ENCODE peak calls at places on chromosomes 7 and 10, in six cellular contexts. One of them, this sample, is unnamed.

GRCh38 chr7:6578114-6579084 is 1.1 kb downstream of the ZDHHC4 start:
- DNase-seq in stimulated activated CD4-positive, alpha-beta T cell treated with anti-CD3 and anti-CD28 coated beads, Interleukin-15, amount 100 ng/mL, for 24 hours: no peak
- DNase-seq in activated naive CD4-positive, alpha-beta T cell treated with Interleukin-2 at 50 U/mL for 16 hours: no peak
- DNase-seq in LoVo: no peak
- DNase-seq in germinal center: no peak
- DNase-seq in Jurkat, Clone E6-1: no peak
- DNase-seq in this sample: peak; percentile 41

GRCh38 chr10:31999836-32000235 is 56.4 kb downstream of the KIF5B start:
- DNase-seq in activated naive CD4-positive, alpha-beta T cell treated with Interleukin-2 at 50 U/mL for 16 hours: no peak
- DNase-seq in germinal center: no peak
- DNase-seq in LoVo: no peak
- DNase-seq in stimulated activated CD4-positive, alpha-beta T cell treated with anti-CD3 and anti-CD28 coated beads, Interleukin-15, amount 100 ng/mL, for 24 hours: no peak
- DNase-seq in Jurkat, Clone E6-1: no peak
- DNase-seq in this sample: no peak

GRCh38 chr10:80168111-80168511 is 35.6 kb downstream of the PLAC9 start:
- DNase-seq in activated naive CD4-positive, alpha-beta T cell treated with Interleukin-2 at 50 U/mL for 16 hours: no peak
- DNase-seq in LoVo: no peak
- DNase-seq in Jurkat, Clone E6-1: no peak
- DNase-seq in germinal center: no peak
- DNase-seq in stimulated activated CD4-positive, alpha-beta T cell treated with anti-CD3 and anti-CD28 coated beads, Interleukin-15, amount 100 ng/mL, for 24 hours: no peak
- DNase-seq in this sample: no peak

GRCh38 chr10:69864321-69864720 is 62.6 kb downstream of the COL13A1 start:
- DNase-seq in Jurkat, Clone E6-1: no peak
- DNase-seq in germinal center: no peak
- DNase-seq in stimulated activated CD4-positive, alpha-beta T cell treated with anti-CD3 and anti-CD28 coated beads, Interleukin-15, amount 100 ng/mL, for 24 hours: no peak
- DNase-seq in activated naive CD4-positive, alpha-beta T cell treated with Interleukin-2 at 50 U/mL for 16 hours: no peak
- DNase-seq in LoVo: no peak
- DNase-seq in this sample: peak; percentile 62

GRCh38 chr10:60236869-60237524 is 152.7 kb downstream of the ANK3 start:
- DNase-seq in stimulated activated CD4-positive, alpha-beta T cell treated with anti-CD3 and anti-CD28 coated beads, Interleukin-15, amount 100 ng/mL, for 24 hours: peak; percentile 8
- DNase-seq in Jurkat, Clone E6-1: no peak
- DNase-seq in activated naive CD4-positive, alpha-beta T cell treated with Interleukin-2 at 50 U/mL for 16 hours: no peak
- DNase-seq in germinal center: peak; percentile 72
- DNase-seq in LoVo: no peak
- DNase-seq in this sample: no peak

GRCh38 chr7:13017325-13017853 is 330.0 kb downstream of the ARL4A start:
- DNase-seq in germinal center: no peak
- DNase-seq in Jurkat, Clone E6-1: no peak
- DNase-seq in stimulated activated CD4-positive, alpha-beta T cell treated with anti-CD3 and anti-CD28 coated beads, Interleukin-15, amount 100 ng/mL, for 24 hours: no peak
- DNase-seq in LoVo: peak; percentile 86
- DNase-seq in activated naive CD4-positive, alpha-beta T cell treated with Interleukin-2 at 50 U/mL for 16 hours: no peak
- DNase-seq in this sample: peak; percentile 65

GRCh38 chr7:69610675-69611037 is 12.4 kb downstream of the AUTS2 start:
- DNase-seq in Jurkat, Clone E6-1: no peak
- DNase-seq in stimulated activated CD4-positive, alpha-beta T cell treated with anti-CD3 and anti-CD28 coated beads, Interleukin-15, amount 100 ng/mL, for 24 hours: no peak
- DNase-seq in activated naive CD4-positive, alpha-beta T cell treated with Interleukin-2 at 50 U/mL for 16 hours: no peak
- DNase-seq in germinal center: no peak
- DNase-seq in LoVo: no peak
- DNase-seq in this sample: no peak

GRCh38 chr10:74871595-74872382 is 45.4 kb downstream of the KAT6B start:
- DNase-seq in activated naive CD4-positive, alpha-beta T cell treated with Interleukin-2 at 50 U/mL for 16 hours: peak; percentile 10
- DNase-seq in germinal center: no peak
- DNase-seq in stimulated activated CD4-positive, alpha-beta T cell treated with anti-CD3 and anti-CD28 coated beads, Interleukin-15, amount 100 ng/mL, for 24 hours: peak; percentile 15
- DNase-seq in Jurkat, Clone E6-1: no peak
- DNase-seq in LoVo: no peak
- DNase-seq in this sample: no peak

GRCh38 chr7:91603707-91604106 is 276.8 kb downstream of the MTERF1 start:
- DNase-seq in stimulated activated CD4-positive, alpha-beta T cell treated with anti-CD3 and anti-CD28 coated beads, Interleukin-15, amount 100 ng/mL, for 24 hours: no peak
- DNase-seq in Jurkat, Clone E6-1: no peak
- DNase-seq in LoVo: no peak
- DNase-seq in germinal center: no peak
- DNase-seq in activated naive CD4-positive, alpha-beta T cell treated with Interleukin-2 at 50 U/mL for 16 hours: no peak
- DNase-seq in this sample: no peak